ENCODE peak calls at places on chromosome 9, in nine cellular contexts. U is frontal cortex; Z is NCI-H1436; X is endothelial cell of umbilical vein; I is stimulated activated CD4-positive, alpha-beta T cell treated with anti-CD3 and anti-CD28 coated beads, TNF-alpha, amount 100 ng/mL, for 1 hour; Q is SK-MEL-5; V is K562; G is astrocyte; W is activated CD4-positive, alpha-beta T cell treated with anti-CD3 and anti-CD28 coated beads for 24 hours. H is an unnamed sample.

GRCh38 chr9:17962747-17963146 is 383.9 kb downstream of the SH3GL2 start:
- DNase-seq in U (no peak), Z (no peak), X (no peak), I (no peak), Q (no peak), V (no peak), G (no peak), W (no peak), H (no peak)

GRCh38 chr9:14748373-14748772 is 25.8 kb upstream of the CER1 start:
- DNase-seq in U (no peak), Z (no peak), X (no peak), I (no peak), Q (no peak), V (no peak), G (no peak), W (no peak), H (no peak)

GRCh38 chr9:16817002-16817401 is 53.5 kb downstream of the BNC2 start:
- DNase-seq in U (no peak), Z (no peak), X (no peak), I (no peak), Q (no peak), V (no peak), G (no peak), W (no peak), H (no peak)

GRCh38 chr9:116576386-116576785 is 110.7 kb upstream of the TRIM32 start:
- DNase-seq in U (no peak), Z (no peak), X (no peak), I (no peak), Q (no peak), V (no peak), G (no peak), W (no peak), H (no peak)

GRCh38 chr9:27368317-27368985 is 71.5 kb upstream of the EQTN start:
- DNase-seq in U (no peak), Z (no peak), X (no peak), I (no peak), Q (no peak), V (no peak), G (no peak), W (no peak), H (no peak)

GRCh38 chr9:134545213-134546211 is 96.1 kb upstream of the COL5A1 start:
- DNase-seq in U (peak), Z (no peak), X (no peak), I (no peak), Q (no peak), V (no peak), G (peak), W (no peak), H (no peak)

GRCh38 chr9:23790341-23791260 is 35.4 kb downstream of the ELAVL2 start:
- DNase-seq in U (no peak), Z (no peak), X (no peak), I (no peak), Q (no peak), V (no peak), G (no peak), W (no peak), H (no peak)

GRCh38 chr9:14062449-14063187 is 251.3 kb downstream of the NFIB start:
- DNase-seq in U (no peak), Z (peak), X (peak), I (no peak), Q (no peak), V (no peak), G (peak), W (no peak), H (no peak)

GRCh38 chr9:114911167-114911821 is 19.1 kb downstream of the TNFSF8 start:
- DNase-seq in U (peak), Z (no peak), X (peak), I (no peak), Q (peak), V (peak), G (peak), W (no peak), H (peak)

GRCh38 chr9:33466565-33467495 is 6.9 kb downstream of the NOL6 start:
- DNase-seq in U (peak), Z (peak), X (peak), I (peak), Q (peak), V (peak), G (no peak), W (peak), H (no peak)

GRCh38 chr9:121300283-121301119 is 32.5 kb downstream of the GSN start:
- DNase-seq in U (no peak), Z (no peak), X (no peak), I (no peak), Q (no peak), V (no peak), G (no peak), W (no peak), H (peak)

GRCh38 chr9:113343732-113344231 is 3.7 kb upstream of the WDR31 start:
- DNase-seq in U (peak), Z (peak), X (no peak), I (no peak), Q (peak), V (peak), G (peak), W (no peak), H (peak)

GRCh38 chr9:115373000-115373709 is 255.2 kb upstream of the TNC start:
- DNase-seq in U (no peak), Z (no peak), X (no peak), I (no peak), Q (no peak), V (no peak), G (peak), W (peak), H (no peak)

GRCh38 chr9:86714976-86715375 is 232.3 kb downstream of the GAS1 start:
- DNase-seq in U (no peak), Z (no peak), X (no peak), I (no peak), Q (no peak), V (no peak), G (peak), W (no peak), H (no peak)

GRCh38 chr9:87765521-87765920 is 39.6 kb downstream of the CTSL start:
- DNase-seq in U (no peak), Z (no peak), X (no peak), I (no peak), Q (no peak), V (no peak), G (no peak), W (no peak), H (no peak)